ENCODE peak calls at places on chromosomes 6 and 20, in four cellular contexts. One of them, this sample, is unnamed.

GRCh38 chr6:85675030-85675819 is 32.5 kb upstream of the SYNCRIP start:
- DNase-seq in T-cell: no peak
- DNase-seq in activated T-helper 1 cell treated with anti-CD3 and anti-CD28 coated beads, Interleukin-12 subunit alpha, Interleukin-12 subunit beta, Interleukin-2, Interleukin-4 antibody, amounts not matched to agents 30 ng/mL and 10 ng/mL and 1 ng/mL, durations not matched to agents 14 hours and 24 hours and 36 hours: no peak
- DNase-seq in ELR: peak
- DNase-seq in this sample: no peak

GRCh38 chr6:101818056-101818455 is 424.5 kb downstream of the GRIK2 start:
- DNase-seq in activated T-helper 1 cell treated with anti-CD3 and anti-CD28 coated beads, Interleukin-12 subunit alpha, Interleukin-12 subunit beta, Interleukin-2, Interleukin-4 antibody, amounts not matched to agents 30 ng/mL and 10 ng/mL and 1 ng/mL, durations not matched to agents 14 hours and 24 hours and 36 hours: no peak
- DNase-seq in T-cell: no peak
- DNase-seq in ELR: no peak
- DNase-seq in this sample: no peak

GRCh38 chr20:53774487-53775203 is 181.0 kb upstream of the ZNF217 start:
- DNase-seq in ELR: peak
- DNase-seq in T-cell: no peak
- DNase-seq in activated T-helper 1 cell treated with anti-CD3 and anti-CD28 coated beads, Interleukin-12 subunit alpha, Interleukin-12 subunit beta, Interleukin-2, Interleukin-4 antibody, amounts not matched to agents 30 ng/mL and 10 ng/mL and 1 ng/mL, durations not matched to agents 14 hours and 24 hours and 36 hours: no peak
- DNase-seq in this sample: no peak

GRCh38 chr6:42025066-42025789 is 25.1 kb upstream of the TAF8 start:
- DNase-seq in T-cell: no peak
- DNase-seq in ELR: no peak
- DNase-seq in activated T-helper 1 cell treated with anti-CD3 and anti-CD28 coated beads, Interleukin-12 subunit alpha, Interleukin-12 subunit beta, Interleukin-2, Interleukin-4 antibody, amounts not matched to agents 30 ng/mL and 10 ng/mL and 1 ng/mL, durations not matched to agents 14 hours and 24 hours and 36 hours: no peak
- DNase-seq in this sample: no peak

GRCh38 chr20:60046860-60047259 is 88.6 kb downstream of the CDH26 start:
- DNase-seq in T-cell: no peak
- DNase-seq in ELR: no peak
- DNase-seq in activated T-helper 1 cell treated with anti-CD3 and anti-CD28 coated beads, Interleukin-12 subunit alpha, Interleukin-12 subunit beta, Interleukin-2, Interleukin-4 antibody, amounts not matched to agents 30 ng/mL and 10 ng/mL and 1 ng/mL, durations not matched to agents 14 hours and 24 hours and 36 hours: no peak
- DNase-seq in this sample: no peak

GRCh38 chr6:7107578-7108195 is at the start of gene RREB1:
- DNase-seq in activated T-helper 1 cell treated with anti-CD3 and anti-CD28 coated beads, Interleukin-12 subunit alpha, Interleukin-12 subunit beta, Interleukin-2, Interleukin-4 antibody, amounts not matched to agents 30 ng/mL and 10 ng/mL and 1 ng/mL, durations not matched to agents 14 hours and 24 hours and 36 hours: peak
- DNase-seq in ELR: peak
- DNase-seq in T-cell: peak
- DNase-seq in this sample: peak

GRCh38 chr6:21679761-21680265 is 86.3 kb downstream of the SOX4 start:
- DNase-seq in activated T-helper 1 cell treated with anti-CD3 and anti-CD28 coated beads, Interleukin-12 subunit alpha, Interleukin-12 subunit beta, Interleukin-2, Interleukin-4 antibody, amounts not matched to agents 30 ng/mL and 10 ng/mL and 1 ng/mL, durations not matched to agents 14 hours and 24 hours and 36 hours: no peak
- DNase-seq in T-cell: no peak
- DNase-seq in ELR: peak
- DNase-seq in this sample: no peak

GRCh38 chr6:163637524-163637923 is 223.0 kb downstream of the QKI start:
- DNase-seq in ELR: no peak
- DNase-seq in activated T-helper 1 cell treated with anti-CD3 and anti-CD28 coated beads, Interleukin-12 subunit alpha, Interleukin-12 subunit beta, Interleukin-2, Interleukin-4 antibody, amounts not matched to agents 30 ng/mL and 10 ng/mL and 1 ng/mL, durations not matched to agents 14 hours and 24 hours and 36 hours: no peak
- DNase-seq in T-cell: no peak
- DNase-seq in this sample: no peak

GRCh38 chr20:10806539-10806938 is 132.7 kb upstream of the JAG1 start:
- DNase-seq in activated T-helper 1 cell treated with anti-CD3 and anti-CD28 coated beads, Interleukin-12 subunit alpha, Interleukin-12 subunit beta, Interleukin-2, Interleukin-4 antibody, amounts not matched to agents 30 ng/mL and 10 ng/mL and 1 ng/mL, durations not matched to agents 14 hours and 24 hours and 36 hours: no peak
- DNase-seq in ELR: no peak
- DNase-seq in T-cell: no peak
- DNase-seq in this sample: no peak

GRCh38 chr20:59587570-59587969 is 16.8 kb upstream of the PHACTR3 start:
- DNase-seq in activated T-helper 1 cell treated with anti-CD3 and anti-CD28 coated beads, Interleukin-12 subunit alpha, Interleukin-12 subunit beta, Interleukin-2, Interleukin-4 antibody, amounts not matched to agents 30 ng/mL and 10 ng/mL and 1 ng/mL, durations not matched to agents 14 hours and 24 hours and 36 hours: no peak
- DNase-seq in T-cell: no peak
- DNase-seq in ELR: no peak
- DNase-seq in this sample: no peak

GRCh38 chr6:11475019-11475418 is 62.5 kb upstream of the TMEM170B start:
- DNase-seq in ELR: no peak
- DNase-seq in activated T-helper 1 cell treated with anti-CD3 and anti-CD28 coated beads, Interleukin-12 subunit alpha, Interleukin-12 subunit beta, Interleukin-2, Interleukin-4 antibody, amounts not matched to agents 30 ng/mL and 10 ng/mL and 1 ng/mL, durations not matched to agents 14 hours and 24 hours and 36 hours: no peak
- DNase-seq in T-cell: no peak
- DNase-seq in this sample: no peak

This sample was measured in GDM1.